ENCODE peak calls at places on chromosomes 3 and 15, in seven cellular contexts. Y is fibroblast of mammary gland, I is lower lobe of right lung, D is AG04449, J is transverse colon, H is astrocyte of the spinal cord, V is A673. P is an unnamed sample.

GRCh38 chr15:38547255-38547997 is 17.2 kb downstream of the RASGRP1 start:
- DNase-seq in Y (peak; percentile 75), I (no peak), D (no peak), J (no peak), H (no peak), V (peak; percentile 40), P (no peak)

GRCh38 chr15:62360286-62360685 is 195.2 kb upstream of the C2CD4B start:
- DNase-seq in Y (peak; percentile 5), I (no peak), D (no peak), J (no peak), H (no peak), V (peak; percentile 14), P (no peak)

GRCh38 chr3:72336821-72337479 is 511.3 kb downstream of the SHQ1 start:
- DNase-seq in Y (peak; percentile 94), I (peak; percentile 86), D (no peak), J (peak; percentile 91), H (peak; percentile 65), V (peak; percentile 67), P (peak; percentile 70)

GRCh38 chr3:184260571-184261269 is 633 bp downstream of the CAMK2N2 start:
- DNase-seq in Y (no peak), I (no peak), D (no peak), J (no peak), H (no peak), V (no peak), P (no peak)

GRCh38 chr15:46441294-46442062 is 806.6 kb downstream of the SQOR start:
- DNase-seq in Y (peak; percentile 45), I (no peak), D (no peak), J (no peak), H (peak; percentile 4), V (no peak), P (no peak)

GRCh38 chr3:193816656-193817311 is 223.8 kb downstream of the OPA1 start:
- DNase-seq in Y (peak; percentile 64), I (no peak), D (no peak), J (peak; percentile 83), H (peak; percentile 36), V (peak; percentile 84), P (no peak)

GRCh38 chr3:170865209-170866094 is 4.5 kb downstream of the RPL22L1 start:
- DNase-seq in Y (peak; percentile 42), I (no peak), D (no peak), J (no peak), H (peak; percentile 8), V (peak; percentile 11), P (no peak)

GRCh38 chr3:52608337-52608736 is 71.9 kb downstream of the UQCC5 start:
- DNase-seq in Y (no peak), I (no peak), D (no peak), J (no peak), H (no peak), V (no peak), P (no peak)

GRCh38 chr3:29385056-29385455 is 104.2 kb downstream of the RBMS3 start:
- DNase-seq in Y (peak; percentile 72), I (no peak), D (no peak), J (no peak), H (peak; percentile 57), V (no peak), P (no peak)

GRCh38 chr3:14170569-14171159 is 7.7 kb downstream of the XPC start:
- DNase-seq in Y (peak; percentile 67), I (no peak), D (peak; percentile 42), J (no peak), H (peak; percentile 45), V (peak; percentile 62), P (peak; percentile 58)

GRCh38 chr15:60548101-60548500 is 69.2 kb upstream of the ICE2 start:
- DNase-seq in Y (no peak), I (no peak), D (no peak), J (no peak), H (no peak), V (no peak), P (no peak)

GRCh38 chr3:28595364-28595763 is 246.7 kb upstream of the AZI2 start:
- DNase-seq in Y (no peak), I (no peak), D (no peak), J (no peak), H (no peak), V (no peak), P (no peak)

GRCh38 chr3:148077951-148078350 is 619.8 kb upstream of the AGTR1 start:
- DNase-seq in Y (no peak), I (no peak), D (no peak), J (no peak), H (no peak), V (no peak), P (no peak)

GRCh38 chr3:153284282-153284938 is 122.4 kb downstream of the RAP2B start:
- DNase-seq in Y (peak; percentile 92), I (peak; percentile 71), D (peak; percentile 72), J (peak; percentile 22), H (peak; percentile 85), V (peak; percentile 78), P (peak; percentile 94)

GRCh38 chr3:49265987-49266386 is 11.0 kb downstream of the C3orf62 start:
- DNase-seq in Y (no peak), I (no peak), D (no peak), J (no peak), H (no peak), V (no peak), P (no peak)

GRCh38 chr15:85624241-85624855 is 170.4 kb downstream of the KLHL25 start:
- DNase-seq in Y (peak; percentile 74), I (no peak), D (no peak), J (no peak), H (no peak), V (no peak), P (no peak)

GRCh38 chr3:4687167-4687566 is 194.0 kb downstream of the ITPR1 start:
- DNase-seq in Y (no peak), I (no peak), D (no peak), J (no peak), H (no peak), V (no peak), P (peak; percentile 14)

GRCh38 chr3:138296639-138297038 is 33.0 kb downstream of the NME9 start:
- DNase-seq in Y (no peak), I (no peak), D (no peak), J (no peak), H (no peak), V (no peak), P (no peak)

GRCh38 chr15:51321316-51321715 is 17.1 kb downstream of the CYP19A1 start:
- DNase-seq in Y (no peak), I (no peak), D (no peak), J (no peak), H (no peak), V (no peak), P (no peak)

GRCh38 chr15:49079340-49080039 is 33.2 kb upstream of the SECISBP2L start:
- DNase-seq in Y (no peak), I (no peak), D (no peak), J (no peak), H (no peak), V (no peak), P (no peak)
- TF ChIP-seq CTCF in Y (no peak), I (no peak), D (no peak), J (no peak), H (no peak), V (no peak), P (no peak)

GRCh38 chr15:58062983-58063382 is 2.5 kb downstream of the ALDH1A2 start:
- DNase-seq in Y (no peak), I (no peak), D (no peak), J (no peak), H (no peak), V (no peak), P (no peak)
- H3K4me3 ChIP-seq in Y (no peak overlapping the region), I (no peak overlapping the region), D (no peak overlapping the region), J (no peak overlapping the region), H (no peak overlapping the region), V (no peak overlapping the region), P (no peak overlapping the region)

GRCh38 chr3:26721047-26721446 is 98.5 kb downstream of the LRRC3B start:
- DNase-seq in Y (no peak), I (no peak), D (no peak), J (no peak), H (no peak), V (no peak), P (no peak)
- TF ChIP-seq CTCF in Y (no peak), I (no peak), D (no peak), J (no peak), H (no peak), V (no peak), P (no peak)

DNA sequence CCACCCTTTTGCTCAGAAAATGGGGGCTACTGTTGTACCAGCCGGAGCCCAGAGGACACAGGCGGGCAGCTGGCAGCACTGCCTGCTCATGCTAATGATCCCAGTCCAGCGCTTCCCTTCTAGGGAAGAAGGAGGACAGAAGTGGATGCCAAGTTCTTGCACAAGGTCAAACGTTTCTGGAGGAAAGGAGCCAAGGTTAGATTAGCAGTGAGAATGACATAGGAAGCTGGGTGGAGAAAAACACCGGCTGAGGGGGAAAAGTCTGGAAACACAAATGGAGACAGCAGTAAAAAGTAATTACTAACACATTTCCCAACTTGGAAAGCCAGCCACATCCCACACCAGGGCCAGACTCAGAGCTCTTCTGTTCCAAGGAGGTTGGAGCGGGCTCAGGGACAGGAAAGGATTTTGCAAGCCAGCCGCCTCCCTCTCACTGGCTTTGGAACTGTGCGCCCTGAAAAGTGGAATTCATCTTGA is 133.8 kb downstream of the CD47 start:
- DNase-seq in Y (peak; percentile 97), I (peak; percentile 55), D (no peak), J (peak; percentile 59), H (no peak), V (no peak), P (no peak)
- H3K4me3 ChIP-seq in Y (peak overlapping the region; percentile 31), I (peak overlapping the region; percentile 12), D (no peak overlapping the region), J (no peak overlapping the region), H (no peak overlapping the region), V (no peak overlapping the region), P (no peak overlapping the region)

DNA sequence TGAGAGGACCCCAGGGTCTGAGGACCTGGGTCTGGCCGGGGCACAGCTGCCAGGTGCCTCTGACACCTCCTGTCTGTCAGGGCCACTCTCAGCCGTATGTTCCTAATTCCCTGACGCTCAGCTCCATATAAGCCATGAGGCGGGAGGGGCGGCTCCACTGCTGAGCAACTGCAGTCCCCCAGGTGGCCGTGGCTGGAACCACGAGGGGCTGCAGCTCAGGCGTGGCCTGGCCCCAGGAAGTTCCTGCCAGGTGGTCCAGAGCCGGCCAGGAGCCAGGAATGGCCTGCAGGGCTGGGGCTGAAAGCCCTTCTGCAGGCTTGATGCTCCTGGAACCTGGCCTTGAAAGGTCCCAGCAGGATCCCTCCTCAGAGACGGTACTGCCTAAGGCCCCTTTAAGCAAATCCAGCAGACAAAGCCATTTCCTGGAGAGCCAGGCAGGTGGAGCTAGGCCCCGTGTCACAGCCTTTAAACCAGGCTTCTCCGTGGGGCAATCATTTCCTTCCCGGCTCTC is 118.0 kb downstream of the CHSY1 start:
- DNase-seq in Y (no peak), I (peak; percentile 26), D (no peak), J (no peak), H (no peak), V (no peak), P (no peak)
- TF ChIP-seq CTCF in Y (no peak), I (no peak), D (no peak), J (no peak), H (no peak), V (no peak), P (no peak)